ENCODE peak calls at places on chromosomes 13 and 19, in seven cellular contexts. One of them, this sample, is unnamed.

GRCh38 chr13:44932171-44932849 is 57.0 kb downstream of the NUFIP1 start:
- DNase-seq in astrocyte of the cerebellum: no peak
- DNase-seq in PC-3: peak; percentile 55
- DNase-seq in GM10248: no peak
- DNase-seq in uterus: no peak
- DNase-seq in mucosa of descending colon: no peak
- DNase-seq in endodermal cell: no peak
- DNase-seq in this sample: no peak

GRCh38 chr19:11295665-11296245 is at the start of gene TSPAN16:
- DNase-seq in mucosa of descending colon: peak; percentile 46
- DNase-seq in GM10248: no peak
- DNase-seq in endodermal cell: peak; percentile 62
- DNase-seq in PC-3: no peak
- DNase-seq in uterus: no peak
- DNase-seq in astrocyte of the cerebellum: no peak
- DNase-seq in this sample: no peak

GRCh38 chr19:28710278-28710677 is 502.7 kb downstream of the UQCRFS1 start:
- DNase-seq in PC-3: peak; percentile 65
- DNase-seq in GM10248: no peak
- DNase-seq in endodermal cell: no peak
- DNase-seq in uterus: no peak
- DNase-seq in mucosa of descending colon: no peak
- DNase-seq in astrocyte of the cerebellum: peak; percentile 70
- DNase-seq in this sample: no peak

GRCh38 chr19:2251577-2252480 is 2.7 kb downstream of the AMH start:
- DNase-seq in astrocyte of the cerebellum: no peak
- DNase-seq in GM10248: no peak
- DNase-seq in endodermal cell: no peak
- DNase-seq in mucosa of descending colon: no peak
- DNase-seq in PC-3: no peak
- DNase-seq in uterus: no peak
- DNase-seq in this sample: no peak

GRCh38 chr19:42369433-42370067 is 20.5 kb downstream of the CNFN start:
- DNase-seq in mucosa of descending colon: no peak
- DNase-seq in uterus: no peak
- DNase-seq in PC-3: no peak
- DNase-seq in astrocyte of the cerebellum: no peak
- DNase-seq in GM10248: no peak
- DNase-seq in endodermal cell: peak; percentile 58
- DNase-seq in this sample: no peak

GRCh38 chr19:19997656-19998268 is 41.5 kb downstream of the ZNF682 start:
- DNase-seq in astrocyte of the cerebellum: no peak
- DNase-seq in mucosa of descending colon: peak; percentile 35
- DNase-seq in PC-3: no peak
- DNase-seq in GM10248: no peak
- DNase-seq in uterus: no peak
- DNase-seq in endodermal cell: peak; percentile 89
- DNase-seq in this sample: peak; percentile 27

GRCh38 chr19:31113250-31113685 is 236.0 kb downstream of the TSHZ3 start:
- DNase-seq in uterus: no peak
- DNase-seq in astrocyte of the cerebellum: no peak
- DNase-seq in endodermal cell: no peak
- DNase-seq in PC-3: peak; percentile 48
- DNase-seq in mucosa of descending colon: no peak
- DNase-seq in GM10248: no peak
- DNase-seq in this sample: no peak

GRCh38 chr19:46218160-46218559 is 11.4 kb upstream of the IGFL1 start:
- DNase-seq in GM10248: peak; percentile 36
- DNase-seq in PC-3: peak; percentile 39
- DNase-seq in mucosa of descending colon: peak; percentile 42
- DNase-seq in uterus: no peak
- DNase-seq in astrocyte of the cerebellum: no peak
- DNase-seq in endodermal cell: peak; percentile 94
- DNase-seq in this sample: no peak

GRCh38 chr19:38383184-38383583 is 4.7 kb downstream of the GGN start:
- DNase-seq in endodermal cell: no peak
- DNase-seq in PC-3: no peak
- DNase-seq in uterus: no peak
- DNase-seq in astrocyte of the cerebellum: no peak
- DNase-seq in mucosa of descending colon: no peak
- DNase-seq in GM10248: no peak
- DNase-seq in this sample: no peak

GRCh38 chr19:15315101-15315500 is 17.2 kb downstream of the BRD4 start:
- DNase-seq in endodermal cell: no peak
- DNase-seq in astrocyte of the cerebellum: no peak
- DNase-seq in mucosa of descending colon: no peak
- DNase-seq in PC-3: peak; percentile 74
- DNase-seq in uterus: no peak
- DNase-seq in GM10248: no peak
- DNase-seq in this sample: no peak
- TF ChIP-seq CTCF in endodermal cell: no peak
- TF ChIP-seq CTCF in astrocyte of the cerebellum: no peak
- TF ChIP-seq CTCF in mucosa of descending colon: no peak
- TF ChIP-seq CTCF in PC-3: no peak
- TF ChIP-seq CTCF in uterus: no peak
- TF ChIP-seq CTCF in GM10248: no peak
- TF ChIP-seq CTCF in this sample: no peak

GRCh38 chr19:18895038-18895827 is 725 bp downstream of the CERS1 start:
- DNase-seq in astrocyte of the cerebellum: no peak
- DNase-seq in PC-3: peak; percentile 53
- DNase-seq in endodermal cell: peak; percentile 93
- DNase-seq in GM10248: no peak
- DNase-seq in mucosa of descending colon: no peak
- DNase-seq in uterus: no peak
- DNase-seq in this sample: no peak
- TF ChIP-seq CTCF in astrocyte of the cerebellum: peak; percentile 35
- TF ChIP-seq CTCF in PC-3: peak; percentile 58
- TF ChIP-seq CTCF in endodermal cell: peak; percentile 81
- TF ChIP-seq CTCF in GM10248: peak; percentile 40
- TF ChIP-seq CTCF in mucosa of descending colon: no peak
- TF ChIP-seq CTCF in uterus: no peak
- TF ChIP-seq CTCF in this sample: no peak

DNA sequence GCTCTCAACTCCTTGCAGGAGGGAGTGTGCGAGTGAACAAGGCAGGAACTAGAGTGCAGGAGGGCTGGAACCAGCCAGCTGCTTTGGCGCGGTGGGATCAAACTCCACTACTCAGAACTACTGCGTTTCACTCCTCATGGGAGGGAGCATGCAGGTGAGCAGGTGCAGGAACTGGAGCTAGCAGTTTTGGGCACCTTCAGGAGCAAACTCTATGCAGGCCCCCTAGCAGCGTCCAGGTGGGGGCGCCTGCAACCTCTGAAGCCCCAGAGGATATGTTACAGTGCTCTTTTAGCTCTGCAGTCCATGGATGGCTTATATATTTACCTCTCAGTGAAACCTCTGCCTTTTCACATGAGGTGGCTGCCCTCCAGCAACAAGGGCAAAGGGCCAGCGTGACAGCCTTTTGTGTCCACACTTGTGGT is 1303.4 kb downstream of the PCDH9 start:
- DNase-seq in GM10248: no peak
- DNase-seq in uterus: no peak
- DNase-seq in mucosa of descending colon: peak; percentile 41
- DNase-seq in endodermal cell: peak; percentile 87
- DNase-seq in PC-3: peak; percentile 85
- DNase-seq in astrocyte of the cerebellum: no peak
- DNase-seq in this sample: no peak
- TF ChIP-seq CTCF in GM10248: no peak
- TF ChIP-seq CTCF in uterus: no peak
- TF ChIP-seq CTCF in mucosa of descending colon: no peak
- TF ChIP-seq CTCF in endodermal cell: peak; percentile 77
- TF ChIP-seq CTCF in PC-3: peak; percentile 69
- TF ChIP-seq CTCF in astrocyte of the cerebellum: no peak
- TF ChIP-seq CTCF in this sample: no peak

GRCh38 chr19:12885749-12886706 is 973 bp downstream of the KLF1 start:
- DNase-seq in PC-3: no peak
- DNase-seq in astrocyte of the cerebellum: no peak
- DNase-seq in GM10248: no peak
- DNase-seq in endodermal cell: peak; percentile 81
- DNase-seq in uterus: no peak
- DNase-seq in mucosa of descending colon: no peak
- DNase-seq in this sample: no peak
- TF ChIP-seq CTCF in PC-3: no peak
- TF ChIP-seq CTCF in astrocyte of the cerebellum: no peak
- TF ChIP-seq CTCF in GM10248: no peak
- TF ChIP-seq CTCF in endodermal cell: peak; percentile 14
- TF ChIP-seq CTCF in uterus: no peak
- TF ChIP-seq CTCF in mucosa of descending colon: no peak
- TF ChIP-seq CTCF in this sample: no peak

GRCh38 chr13:109572389-109572788 is 214.0 kb downstream of the IRS2 start:
- DNase-seq in PC-3: no peak
- DNase-seq in astrocyte of the cerebellum: no peak
- DNase-seq in mucosa of descending colon: no peak
- DNase-seq in GM10248: no peak
- DNase-seq in uterus: no peak
- DNase-seq in endodermal cell: no peak
- DNase-seq in this sample: no peak
- TF ChIP-seq CTCF in PC-3: no peak
- TF ChIP-seq CTCF in astrocyte of the cerebellum: no peak
- TF ChIP-seq CTCF in mucosa of descending colon: no peak
- TF ChIP-seq CTCF in GM10248: no peak
- TF ChIP-seq CTCF in uterus: no peak
- TF ChIP-seq CTCF in endodermal cell: no peak
- TF ChIP-seq CTCF in this sample: no peak

GRCh38 chr13:26706381-26706780 is 54.2 kb downstream of the GPR12 start:
- DNase-seq in GM10248: no peak
- DNase-seq in PC-3: no peak
- DNase-seq in mucosa of descending colon: no peak
- DNase-seq in astrocyte of the cerebellum: no peak
- DNase-seq in endodermal cell: peak; percentile 58
- DNase-seq in uterus: no peak
- DNase-seq in this sample: no peak
- TF ChIP-seq CTCF in GM10248: no peak
- TF ChIP-seq CTCF in PC-3: no peak
- TF ChIP-seq CTCF in mucosa of descending colon: no peak
- TF ChIP-seq CTCF in astrocyte of the cerebellum: no peak
- TF ChIP-seq CTCF in endodermal cell: peak; percentile 60
- TF ChIP-seq CTCF in uterus: no peak
- TF ChIP-seq CTCF in this sample: no peak

GRCh38 chr13:91572439-91572838 is 174.0 kb downstream of the GPC5 start:
- DNase-seq in uterus: no peak
- DNase-seq in GM10248: no peak
- DNase-seq in astrocyte of the cerebellum: no peak
- DNase-seq in mucosa of descending colon: no peak
- DNase-seq in PC-3: no peak
- DNase-seq in endodermal cell: no peak
- DNase-seq in this sample: no peak

GRCh38 chr13:91574756-91575155 is 176.3 kb downstream of the GPC5 start:
- DNase-seq in mucosa of descending colon: no peak
- DNase-seq in GM10248: no peak
- DNase-seq in endodermal cell: no peak
- DNase-seq in uterus: no peak
- DNase-seq in PC-3: no peak
- DNase-seq in astrocyte of the cerebellum: peak; percentile 53
- DNase-seq in this sample: no peak

GRCh38 chr13:91572944-91573535 is 174.6 kb downstream of the GPC5 start:
- DNase-seq in PC-3: peak; percentile 8
- DNase-seq in astrocyte of the cerebellum: no peak
- DNase-seq in endodermal cell: no peak
- DNase-seq in uterus: no peak
- DNase-seq in GM10248: no peak
- DNase-seq in mucosa of descending colon: no peak
- DNase-seq in this sample: no peak

GRCh38 chr13:91579320-91579719 is 180.9 kb downstream of the GPC5 start:
- DNase-seq in GM10248: no peak
- DNase-seq in mucosa of descending colon: no peak
- DNase-seq in astrocyte of the cerebellum: no peak
- DNase-seq in endodermal cell: no peak
- DNase-seq in PC-3: no peak
- DNase-seq in uterus: no peak
- DNase-seq in this sample: no peak

DNA sequence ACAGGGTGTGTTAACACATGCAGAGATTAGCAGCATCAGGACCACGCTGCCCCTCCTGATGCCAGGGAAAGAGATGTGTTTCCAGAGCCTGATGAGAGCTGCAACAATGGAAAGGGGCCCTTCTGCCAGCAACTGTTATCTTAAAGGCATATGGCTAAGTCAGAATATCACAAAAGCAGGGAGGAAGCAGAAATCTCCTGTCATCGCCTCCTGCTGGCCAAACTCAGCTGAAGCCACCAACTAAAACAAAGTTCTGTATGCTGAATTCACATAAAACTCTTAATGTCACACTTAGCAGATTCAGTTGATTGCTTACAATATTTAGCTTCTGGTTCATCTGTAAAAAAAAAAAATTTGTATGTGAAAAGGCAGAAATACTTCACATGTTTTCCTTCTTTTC is 178.2 kb downstream of the GPC5 start:
- DNase-seq in endodermal cell: peak; percentile 82
- DNase-seq in GM10248: no peak
- DNase-seq in astrocyte of the cerebellum: no peak
- DNase-seq in mucosa of descending colon: peak; percentile 29
- DNase-seq in PC-3: no peak
- DNase-seq in uterus: no peak
- DNase-seq in this sample: no peak
- TF ChIP-seq CTCF in endodermal cell: peak; percentile 88
- TF ChIP-seq CTCF in GM10248: no peak
- TF ChIP-seq CTCF in astrocyte of the cerebellum: peak; percentile 17
- TF ChIP-seq CTCF in mucosa of descending colon: no peak
- TF ChIP-seq CTCF in PC-3: peak; percentile 22
- TF ChIP-seq CTCF in uterus: no peak
- TF ChIP-seq CTCF in this sample: no peak

GRCh38 chr13:110646442-110647364 is 31.4 kb downstream of the NAXD start:
- DNase-seq in astrocyte of the cerebellum: no peak
- DNase-seq in mucosa of descending colon: no peak
- DNase-seq in endodermal cell: peak; percentile 43
- DNase-seq in uterus: no peak
- DNase-seq in GM10248: no peak
- DNase-seq in PC-3: no peak
- DNase-seq in this sample: no peak

GRCh38 chr13:110643324-110643723 is 28.0 kb downstream of the NAXD start:
- DNase-seq in astrocyte of the cerebellum: no peak
- DNase-seq in uterus: no peak
- DNase-seq in endodermal cell: peak; percentile 32
- DNase-seq in mucosa of descending colon: no peak
- DNase-seq in PC-3: no peak
- DNase-seq in GM10248: no peak
- DNase-seq in this sample: no peak

GRCh38 chr13:110643768-110644421 is 28.6 kb downstream of the NAXD start:
- DNase-seq in GM10248: no peak
- DNase-seq in mucosa of descending colon: no peak
- DNase-seq in PC-3: no peak
- DNase-seq in endodermal cell: peak; percentile 38
- DNase-seq in uterus: no peak
- DNase-seq in astrocyte of the cerebellum: no peak
- DNase-seq in this sample: no peak

GRCh38 chr13:110645750-110646149 is 30.4 kb downstream of the NAXD start:
- DNase-seq in PC-3: no peak
- DNase-seq in endodermal cell: peak; percentile 44
- DNase-seq in uterus: no peak
- DNase-seq in GM10248: no peak
- DNase-seq in astrocyte of the cerebellum: no peak
- DNase-seq in mucosa of descending colon: no peak
- DNase-seq in this sample: no peak

GRCh38 chr13:110644892-110645521 is 29.7 kb downstream of the NAXD start:
- DNase-seq in uterus: peak; percentile 40
- DNase-seq in mucosa of descending colon: peak; percentile 69
- DNase-seq in endodermal cell: peak; percentile 95
- DNase-seq in PC-3: peak; percentile 29
- DNase-seq in astrocyte of the cerebellum: no peak
- DNase-seq in GM10248: peak; percentile 65
- DNase-seq in this sample: no peak
- TF ChIP-seq CTCF in uterus: no peak
- TF ChIP-seq CTCF in mucosa of descending colon: peak; percentile 21
- TF ChIP-seq CTCF in endodermal cell: peak; percentile 80
- TF ChIP-seq CTCF in PC-3: peak; percentile 34
- TF ChIP-seq CTCF in astrocyte of the cerebellum: peak; percentile 43
- TF ChIP-seq CTCF in GM10248: peak; percentile 48
- TF ChIP-seq CTCF in this sample: no peak

GRCh38 chr13:110565296-110565695 is 3.8 kb upstream of the RAB20 start:
- DNase-seq in endodermal cell: peak; percentile 39
- DNase-seq in GM10248: no peak
- DNase-seq in PC-3: peak; percentile 64
- DNase-seq in astrocyte of the cerebellum: no peak
- DNase-seq in mucosa of descending colon: no peak
- DNase-seq in uterus: no peak
- DNase-seq in this sample: no peak
- TF ChIP-seq CTCF in endodermal cell: peak; percentile 62
- TF ChIP-seq CTCF in GM10248: no peak
- TF ChIP-seq CTCF in PC-3: peak; percentile 48
- TF ChIP-seq CTCF in astrocyte of the cerebellum: no peak
- TF ChIP-seq CTCF in mucosa of descending colon: no peak
- TF ChIP-seq CTCF in uterus: no peak
- TF ChIP-seq CTCF in this sample: no peak

This sample was measured in omental fat pad.